ENCODE peak calls at places on chromosomes 5 and 9, in ten cellular contexts. One of them, this sample, is unnamed.

GRCh38 chr5:16531063-16531667 is 65.6 kb upstream of the ZNF622 start:
- DNase-seq in osteoblast: no peak
- DNase-seq in gastrocnemius medialis: no peak
- DNase-seq in stomach: no peak
- DNase-seq in PC-3: no peak
- DNase-seq in AG04450: no peak
- DNase-seq in tibial artery: no peak
- DNase-seq in AG10803: no peak
- DNase-seq in GM12865: no peak
- DNase-seq in BJ: no peak
- DNase-seq in this sample: no peak

GRCh38 chr5:170353946-170354345 is 35.2 kb downstream of the KCNMB1 start:
- DNase-seq in osteoblast: no peak
- DNase-seq in gastrocnemius medialis: no peak
- DNase-seq in stomach: no peak
- DNase-seq in PC-3: no peak
- DNase-seq in AG04450: no peak
- DNase-seq in tibial artery: no peak
- DNase-seq in AG10803: no peak
- DNase-seq in GM12865: no peak
- DNase-seq in BJ: no peak
- DNase-seq in this sample: no peak

GRCh38 chr5:58240286-58240685 is 219.6 kb downstream of the PLK2 start:
- DNase-seq in osteoblast: peak
- DNase-seq in gastrocnemius medialis: no peak
- DNase-seq in stomach: no peak
- DNase-seq in PC-3: peak
- DNase-seq in AG04450: peak
- DNase-seq in tibial artery: no peak
- DNase-seq in AG10803: peak
- DNase-seq in GM12865: no peak
- DNase-seq in BJ: no peak
- DNase-seq in this sample: no peak

GRCh38 chr5:99243111-99243510 is 314.3 kb upstream of the CHD1 start:
- DNase-seq in osteoblast: no peak
- DNase-seq in gastrocnemius medialis: no peak
- DNase-seq in stomach: no peak
- DNase-seq in PC-3: no peak
- DNase-seq in AG04450: no peak
- DNase-seq in tibial artery: no peak
- DNase-seq in AG10803: no peak
- DNase-seq in GM12865: no peak
- DNase-seq in BJ: no peak
- DNase-seq in this sample: no peak

GRCh38 chr5:113574417-113574816 is 60.9 kb downstream of the YTHDC2 start:
- DNase-seq in osteoblast: peak
- DNase-seq in gastrocnemius medialis: no peak
- DNase-seq in stomach: no peak
- DNase-seq in PC-3: peak
- DNase-seq in AG04450: peak
- DNase-seq in tibial artery: no peak
- DNase-seq in AG10803: peak
- DNase-seq in GM12865: no peak
- DNase-seq in BJ: peak
- DNase-seq in this sample: peak

GRCh38 chr5:128196791-128197190 is 113.2 kb downstream of the SLC12A2 start:
- DNase-seq in osteoblast: no peak
- DNase-seq in gastrocnemius medialis: no peak
- DNase-seq in stomach: no peak
- DNase-seq in PC-3: no peak
- DNase-seq in AG04450: no peak
- DNase-seq in tibial artery: no peak
- DNase-seq in AG10803: peak
- DNase-seq in GM12865: no peak
- DNase-seq in BJ: no peak
- DNase-seq in this sample: no peak

GRCh38 chr5:124480022-124480421 is 266.4 kb downstream of the ZNF608 start:
- DNase-seq in osteoblast: no peak
- DNase-seq in gastrocnemius medialis: no peak
- DNase-seq in stomach: no peak
- DNase-seq in PC-3: no peak
- DNase-seq in AG04450: no peak
- DNase-seq in tibial artery: no peak
- DNase-seq in AG10803: no peak
- DNase-seq in GM12865: no peak
- DNase-seq in BJ: no peak
- DNase-seq in this sample: no peak

GRCh38 chr5:68479524-68479923 is 264.0 kb downstream of the PIK3R1 start:
- DNase-seq in osteoblast: no peak
- DNase-seq in gastrocnemius medialis: no peak
- DNase-seq in stomach: no peak
- DNase-seq in PC-3: no peak
- DNase-seq in AG04450: no peak
- DNase-seq in tibial artery: no peak
- DNase-seq in AG10803: no peak
- DNase-seq in GM12865: no peak
- DNase-seq in BJ: no peak
- DNase-seq in this sample: no peak

GRCh38 chr5:95358320-95358719 is 32.8 kb upstream of the FAM81B start:
- DNase-seq in osteoblast: no peak
- DNase-seq in gastrocnemius medialis: no peak
- DNase-seq in stomach: no peak
- DNase-seq in PC-3: no peak
- DNase-seq in AG04450: no peak
- DNase-seq in tibial artery: no peak
- DNase-seq in AG10803: no peak
- DNase-seq in GM12865: no peak
- DNase-seq in BJ: no peak
- DNase-seq in this sample: no peak

GRCh38 chr5:141777130-141777529 is 95.1 kb upstream of the ARAP3 start:
- DNase-seq in osteoblast: no peak
- DNase-seq in gastrocnemius medialis: no peak
- DNase-seq in stomach: no peak
- DNase-seq in PC-3: no peak
- DNase-seq in AG04450: no peak
- DNase-seq in tibial artery: no peak
- DNase-seq in AG10803: no peak
- DNase-seq in GM12865: no peak
- DNase-seq in BJ: no peak
- DNase-seq in this sample: no peak

GRCh38 chr5:106380736-106381135 is 1290.0 kb downstream of the EFNA5 start:
- DNase-seq in osteoblast: no peak
- DNase-seq in gastrocnemius medialis: no peak
- DNase-seq in stomach: no peak
- DNase-seq in PC-3: peak
- DNase-seq in AG04450: peak
- DNase-seq in tibial artery: no peak
- DNase-seq in AG10803: peak
- DNase-seq in GM12865: no peak
- DNase-seq in BJ: no peak
- DNase-seq in this sample: no peak

GRCh38 chr5:77590347-77590746 is 48.2 kb downstream of the OTP start:
- DNase-seq in osteoblast: no peak
- DNase-seq in gastrocnemius medialis: no peak
- DNase-seq in stomach: no peak
- DNase-seq in PC-3: no peak
- DNase-seq in AG04450: no peak
- DNase-seq in tibial artery: no peak
- DNase-seq in AG10803: no peak
- DNase-seq in GM12865: peak
- DNase-seq in BJ: no peak
- DNase-seq in this sample: no peak

DNA sequence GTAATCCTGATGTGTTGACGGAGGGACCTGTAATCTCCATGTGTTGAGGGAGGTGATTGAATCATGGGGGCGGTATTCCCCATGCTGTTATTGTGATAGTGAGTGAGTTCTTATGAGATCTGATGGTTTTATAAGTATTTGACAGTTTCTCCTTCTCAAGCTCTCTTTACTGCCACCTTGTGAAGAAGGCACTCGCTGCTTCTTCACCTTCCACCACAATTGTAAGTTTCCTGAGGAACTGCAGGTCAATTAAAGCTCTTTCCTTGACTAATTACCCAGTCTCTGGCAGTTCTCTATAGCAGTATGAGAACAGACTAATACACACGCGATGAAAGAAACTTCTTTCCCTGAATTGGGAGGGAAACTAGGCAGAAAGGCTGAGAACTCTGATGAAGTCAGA is 141.1 kb upstream of the RAD23B start:
- DNase-seq in osteoblast: no peak
- DNase-seq in gastrocnemius medialis: no peak
- DNase-seq in stomach: no peak
- DNase-seq in PC-3: peak
- DNase-seq in AG04450: no peak
- DNase-seq in tibial artery: no peak
- DNase-seq in AG10803: no peak
- DNase-seq in GM12865: peak
- DNase-seq in BJ: no peak
- DNase-seq in this sample: no peak
- TF ChIP-seq CTCF in osteoblast: peak
- TF ChIP-seq CTCF in gastrocnemius medialis: no peak
- TF ChIP-seq CTCF in stomach: no peak
- TF ChIP-seq CTCF in PC-3: peak
- TF ChIP-seq CTCF in AG04450: peak
- TF ChIP-seq CTCF in tibial artery: no peak
- TF ChIP-seq CTCF in AG10803: peak
- TF ChIP-seq CTCF in GM12865: peak
- TF ChIP-seq CTCF in BJ: peak
- TF ChIP-seq CTCF in this sample: peak

GRCh38 chr9:77014597-77015263 is 4.7 kb upstream of the FOXB2 start:
- DNase-seq in osteoblast: peak
- DNase-seq in gastrocnemius medialis: no peak
- DNase-seq in stomach: no peak
- DNase-seq in PC-3: no peak
- DNase-seq in AG04450: no peak
- DNase-seq in tibial artery: no peak
- DNase-seq in AG10803: no peak
- DNase-seq in GM12865: no peak
- DNase-seq in BJ: no peak
- DNase-seq in this sample: no peak
- H3K4me3 ChIP-seq in osteoblast: no peak
- H3K4me3 ChIP-seq in gastrocnemius medialis: peak
- H3K4me3 ChIP-seq in stomach: no peak
- H3K4me3 ChIP-seq in PC-3: no peak
- H3K4me3 ChIP-seq in AG04450: no peak
- H3K4me3 ChIP-seq in tibial artery: no peak
- H3K4me3 ChIP-seq in AG10803: no peak
- H3K4me3 ChIP-seq in GM12865: no peak
- H3K4me3 ChIP-seq in BJ: no peak
- H3K4me3 ChIP-seq in this sample: no peak

GRCh38 chr5:135204151-135204600 is 170.1 kb upstream of the PITX1 start:
- DNase-seq in osteoblast: peak
- DNase-seq in gastrocnemius medialis: no peak
- DNase-seq in stomach: no peak
- DNase-seq in PC-3: peak
- DNase-seq in AG04450: no peak
- DNase-seq in tibial artery: no peak
- DNase-seq in AG10803: no peak
- DNase-seq in GM12865: no peak
- DNase-seq in BJ: no peak
- DNase-seq in this sample: no peak
- TF ChIP-seq CTCF in osteoblast: peak
- TF ChIP-seq CTCF in gastrocnemius medialis: no peak
- TF ChIP-seq CTCF in stomach: no peak
- TF ChIP-seq CTCF in PC-3: peak
- TF ChIP-seq CTCF in AG04450: peak
- TF ChIP-seq CTCF in tibial artery: peak
- TF ChIP-seq CTCF in AG10803: peak
- TF ChIP-seq CTCF in GM12865: peak
- TF ChIP-seq CTCF in BJ: peak
- TF ChIP-seq CTCF in this sample: peak

GRCh38 chr5:139383275-139383992 is at the start of gene SLC23A1:
- DNase-seq in osteoblast: peak
- DNase-seq in gastrocnemius medialis: peak
- DNase-seq in stomach: no peak
- DNase-seq in PC-3: no peak
- DNase-seq in AG04450: no peak
- DNase-seq in tibial artery: no peak
- DNase-seq in AG10803: peak
- DNase-seq in GM12865: no peak
- DNase-seq in BJ: no peak
- DNase-seq in this sample: peak

GRCh38 chr5:139384591-139385051 is 1.5 kb upstream of the SLC23A1 start:
- DNase-seq in osteoblast: peak
- DNase-seq in gastrocnemius medialis: no peak
- DNase-seq in stomach: no peak
- DNase-seq in PC-3: no peak
- DNase-seq in AG04450: no peak
- DNase-seq in tibial artery: peak
- DNase-seq in AG10803: no peak
- DNase-seq in GM12865: peak
- DNase-seq in BJ: no peak
- DNase-seq in this sample: no peak

GRCh38 chr5:139383993-139384590 is 995 bp upstream of the SLC23A1 start:
- DNase-seq in osteoblast: peak
- DNase-seq in gastrocnemius medialis: no peak
- DNase-seq in stomach: no peak
- DNase-seq in PC-3: no peak
- DNase-seq in AG04450: no peak
- DNase-seq in tibial artery: no peak
- DNase-seq in AG10803: no peak
- DNase-seq in GM12865: no peak
- DNase-seq in BJ: no peak
- DNase-seq in this sample: no peak

GRCh38 chr5:139386039-139386438 is 2.9 kb upstream of the SLC23A1 start:
- DNase-seq in osteoblast: peak
- DNase-seq in gastrocnemius medialis: no peak
- DNase-seq in stomach: no peak
- DNase-seq in PC-3: no peak
- DNase-seq in AG04450: no peak
- DNase-seq in tibial artery: peak
- DNase-seq in AG10803: no peak
- DNase-seq in GM12865: no peak
- DNase-seq in BJ: no peak
- DNase-seq in this sample: no peak

DNA sequence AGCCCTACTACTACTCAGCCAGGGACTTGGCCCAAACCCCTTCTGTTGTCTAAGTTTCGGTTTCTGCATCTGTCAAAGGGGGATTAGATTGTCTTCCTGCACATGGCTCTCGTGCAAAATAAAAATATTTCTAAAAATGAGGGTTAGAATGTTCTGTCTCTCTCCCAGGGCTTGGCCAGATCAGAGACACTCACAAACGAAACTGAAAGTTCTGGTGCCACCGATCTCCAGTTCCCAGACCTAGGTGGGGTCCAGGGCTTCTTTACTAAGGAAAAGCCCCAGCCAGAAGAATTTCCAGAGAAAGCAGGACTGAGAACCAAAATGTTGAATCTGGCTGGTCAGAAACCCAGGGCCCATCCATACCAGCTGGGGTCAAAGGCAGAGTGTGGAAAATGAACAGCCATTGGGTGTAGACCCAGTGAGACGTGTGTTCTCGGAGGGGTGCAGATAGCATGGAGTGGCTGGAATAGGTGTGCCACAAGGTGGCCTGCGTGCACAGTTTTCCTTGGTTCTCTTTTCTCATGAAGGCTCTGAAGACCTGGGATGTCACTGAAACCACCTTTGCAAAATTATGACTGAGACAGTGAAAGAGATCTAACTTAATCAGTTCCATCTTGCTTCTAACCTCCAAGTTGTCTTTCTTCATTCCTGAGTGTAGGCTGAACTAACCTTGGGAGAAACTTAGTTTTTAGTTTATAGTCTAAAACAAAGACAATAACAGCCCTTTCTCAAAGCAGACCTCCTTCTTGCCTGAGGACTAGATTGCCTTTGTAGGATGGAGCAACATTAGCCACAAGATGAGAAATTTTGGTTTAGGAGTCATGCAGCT is 2.2 kb upstream of the SLC23A1 start:
- DNase-seq in osteoblast: peak
- DNase-seq in gastrocnemius medialis: peak
- DNase-seq in stomach: peak
- DNase-seq in PC-3: no peak
- DNase-seq in AG04450: no peak
- DNase-seq in tibial artery: peak
- DNase-seq in AG10803: no peak
- DNase-seq in GM12865: peak
- DNase-seq in BJ: no peak
- DNase-seq in this sample: no peak
- H3K4me3 ChIP-seq in osteoblast: peak
- H3K4me3 ChIP-seq in gastrocnemius medialis: peak
- H3K4me3 ChIP-seq in stomach: peak
- H3K4me3 ChIP-seq in PC-3: no peak
- H3K4me3 ChIP-seq in AG04450: no peak
- H3K4me3 ChIP-seq in tibial artery: peak
- H3K4me3 ChIP-seq in AG10803: peak
- H3K4me3 ChIP-seq in GM12865: peak
- H3K4me3 ChIP-seq in BJ: no peak
- H3K4me3 ChIP-seq in this sample: no peak